ENCODE peak calls at places on chromosome 19, in eight cellular contexts. One of them, this sample, is unnamed.

GRCh38 chr19:34481861-34482379 is 362 bp downstream of the WTIP start:
- DNase-seq in lower leg skin: no peak
- DNase-seq in tibial nerve: no peak
- DNase-seq in astrocyte of the cerebellum: no peak
- DNase-seq in cardiac fibroblast: peak
- DNase-seq in B cell: no peak
- DNase-seq in stomach: no peak
- DNase-seq in CD8-positive, alpha-beta T cell: no peak
- DNase-seq in this sample: no peak

GRCh38 chr19:57099199-57099661 is 20.6 kb upstream of the USP29 start:
- DNase-seq in stomach: peak
- DNase-seq in tibial nerve: no peak
- DNase-seq in CD8-positive, alpha-beta T cell: peak
- DNase-seq in cardiac fibroblast: peak
- DNase-seq in B cell: peak
- DNase-seq in astrocyte of the cerebellum: no peak
- DNase-seq in lower leg skin: no peak
- DNase-seq in this sample: peak

GRCh38 chr19:10086904-10087256 is 763 bp downstream of the SHFL start:
- DNase-seq in CD8-positive, alpha-beta T cell: no peak
- DNase-seq in tibial nerve: no peak
- DNase-seq in stomach: no peak
- DNase-seq in cardiac fibroblast: no peak
- DNase-seq in B cell: no peak
- DNase-seq in lower leg skin: no peak
- DNase-seq in astrocyte of the cerebellum: no peak
- DNase-seq in this sample: no peak

GRCh38 chr19:13610042-13610691 is 103.9 kb upstream of the CACNA1A start:
- DNase-seq in CD8-positive, alpha-beta T cell: no peak
- DNase-seq in astrocyte of the cerebellum: no peak
- DNase-seq in B cell: no peak
- DNase-seq in tibial nerve: no peak
- DNase-seq in cardiac fibroblast: no peak
- DNase-seq in stomach: peak
- DNase-seq in lower leg skin: no peak
- DNase-seq in this sample: no peak

GRCh38 chr19:16026756-16027155 is 49.5 kb upstream of the TPM4 start:
- DNase-seq in astrocyte of the cerebellum: no peak
- DNase-seq in cardiac fibroblast: no peak
- DNase-seq in B cell: peak
- DNase-seq in stomach: no peak
- DNase-seq in tibial nerve: no peak
- DNase-seq in CD8-positive, alpha-beta T cell: no peak
- DNase-seq in lower leg skin: no peak
- DNase-seq in this sample: no peak

GRCh38 chr19:17996826-17997316 is 11.1 kb upstream of the ARRDC2 start:
- DNase-seq in cardiac fibroblast: peak
- DNase-seq in CD8-positive, alpha-beta T cell: peak
- DNase-seq in B cell: peak
- DNase-seq in tibial nerve: peak
- DNase-seq in lower leg skin: peak
- DNase-seq in astrocyte of the cerebellum: no peak
- DNase-seq in stomach: peak
- DNase-seq in this sample: peak

GRCh38 chr19:51664997-51665396 is 18.4 kb upstream of the SIGLEC14 start:
- DNase-seq in cardiac fibroblast: peak
- DNase-seq in stomach: no peak
- DNase-seq in CD8-positive, alpha-beta T cell: no peak
- DNase-seq in astrocyte of the cerebellum: no peak
- DNase-seq in B cell: no peak
- DNase-seq in lower leg skin: no peak
- DNase-seq in tibial nerve: no peak
- DNase-seq in this sample: no peak

GRCh38 chr19:18284710-18285430 is 3.4 kb upstream of the JUND start:
- DNase-seq in astrocyte of the cerebellum: no peak
- DNase-seq in cardiac fibroblast: no peak
- DNase-seq in lower leg skin: no peak
- DNase-seq in stomach: no peak
- DNase-seq in CD8-positive, alpha-beta T cell: no peak
- DNase-seq in B cell: no peak
- DNase-seq in tibial nerve: no peak
- DNase-seq in this sample: no peak

GRCh38 chr19:22919946-22920345 is 83.0 kb downstream of the ZNF728 start:
- DNase-seq in stomach: no peak
- DNase-seq in B cell: no peak
- DNase-seq in CD8-positive, alpha-beta T cell: no peak
- DNase-seq in lower leg skin: no peak
- DNase-seq in cardiac fibroblast: no peak
- DNase-seq in astrocyte of the cerebellum: no peak
- DNase-seq in tibial nerve: no peak
- DNase-seq in this sample: no peak

GRCh38 chr19:45778010-45778671 is 4.1 kb downstream of the DMPK start:
- DNase-seq in astrocyte of the cerebellum: no peak
- DNase-seq in B cell: no peak
- DNase-seq in lower leg skin: no peak
- DNase-seq in CD8-positive, alpha-beta T cell: no peak
- DNase-seq in stomach: no peak
- DNase-seq in cardiac fibroblast: no peak
- DNase-seq in tibial nerve: no peak
- DNase-seq in this sample: no peak

DNA sequence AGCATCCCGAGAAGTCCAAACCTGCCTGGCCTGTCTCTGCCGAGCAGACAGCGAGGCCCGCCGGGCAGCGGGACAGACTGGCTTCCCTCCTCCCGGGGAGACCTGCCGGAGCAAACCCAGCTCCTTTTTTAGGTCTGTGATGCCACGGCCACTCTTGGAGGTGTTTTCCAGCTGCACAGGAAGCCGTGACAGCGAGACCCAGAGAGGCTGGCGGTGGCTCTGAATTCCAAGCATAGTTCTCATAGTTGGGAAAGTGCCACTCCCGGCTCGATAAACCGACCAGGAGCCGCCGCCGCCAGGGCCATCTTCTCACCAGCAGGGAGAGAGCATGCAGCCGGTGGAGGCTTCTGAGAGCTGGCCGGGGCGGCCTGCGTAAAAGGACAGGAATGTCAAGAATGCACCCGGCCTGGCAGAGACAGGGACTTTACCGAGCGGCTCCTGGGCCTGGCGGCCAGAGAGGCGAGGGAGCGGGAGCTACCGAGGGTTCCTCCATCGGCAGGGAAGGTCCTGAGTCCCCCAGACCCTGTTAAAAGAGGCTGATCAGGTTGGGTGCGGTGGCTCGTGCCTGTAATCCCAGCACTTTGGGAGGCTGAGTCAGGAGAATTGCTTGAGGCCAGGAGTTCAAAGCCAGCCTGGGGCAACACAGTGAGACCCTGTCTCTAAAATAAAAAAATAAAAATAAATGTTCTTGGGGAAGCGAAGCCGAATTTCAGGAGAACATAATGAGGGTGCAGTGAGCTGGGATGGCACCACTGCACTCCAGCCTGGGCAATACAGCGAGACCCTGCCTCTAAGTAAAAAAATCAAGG is 64.9 kb downstream of the GADD45B start:
- DNase-seq in B cell: no peak
- DNase-seq in CD8-positive, alpha-beta T cell: no peak
- DNase-seq in astrocyte of the cerebellum: peak
- DNase-seq in tibial nerve: peak
- DNase-seq in stomach: peak
- DNase-seq in lower leg skin: peak
- DNase-seq in cardiac fibroblast: peak
- DNase-seq in this sample: no peak
- TF ChIP-seq CTCF in B cell: no peak
- TF ChIP-seq CTCF in CD8-positive, alpha-beta T cell: no peak
- TF ChIP-seq CTCF in astrocyte of the cerebellum: peak
- TF ChIP-seq CTCF in tibial nerve: peak
- TF ChIP-seq CTCF in stomach: no peak
- TF ChIP-seq CTCF in lower leg skin: no peak
- TF ChIP-seq CTCF in cardiac fibroblast: peak
- TF ChIP-seq CTCF in this sample: no peak

GRCh38 chr19:7869453-7869909 is 4.7 kb downstream of the PRR36 start:
- DNase-seq in stomach: peak
- DNase-seq in tibial nerve: no peak
- DNase-seq in CD8-positive, alpha-beta T cell: peak
- DNase-seq in cardiac fibroblast: peak
- DNase-seq in astrocyte of the cerebellum: no peak
- DNase-seq in B cell: peak
- DNase-seq in lower leg skin: no peak
- DNase-seq in this sample: no peak
- TF ChIP-seq CTCF in stomach: no peak
- TF ChIP-seq CTCF in tibial nerve: peak
- TF ChIP-seq CTCF in CD8-positive, alpha-beta T cell: no peak
- TF ChIP-seq CTCF in cardiac fibroblast: no peak
- TF ChIP-seq CTCF in astrocyte of the cerebellum: no peak
- TF ChIP-seq CTCF in B cell: peak
- TF ChIP-seq CTCF in lower leg skin: no peak
- TF ChIP-seq CTCF in this sample: no peak

GRCh38 chr19:55098716-55099556 is 18.5 kb downstream of the PPP1R12C start:
- DNase-seq in lower leg skin: no peak
- DNase-seq in tibial nerve: no peak
- DNase-seq in B cell: peak
- DNase-seq in CD8-positive, alpha-beta T cell: no peak
- DNase-seq in cardiac fibroblast: no peak
- DNase-seq in stomach: no peak
- DNase-seq in astrocyte of the cerebellum: no peak
- DNase-seq in this sample: no peak
- TF ChIP-seq CTCF in lower leg skin: no peak
- TF ChIP-seq CTCF in tibial nerve: no peak
- TF ChIP-seq CTCF in B cell: no peak
- TF ChIP-seq CTCF in CD8-positive, alpha-beta T cell: no peak
- TF ChIP-seq CTCF in cardiac fibroblast: peak
- TF ChIP-seq CTCF in stomach: no peak
- TF ChIP-seq CTCF in astrocyte of the cerebellum: no peak
- TF ChIP-seq CTCF in this sample: no peak

DNA sequence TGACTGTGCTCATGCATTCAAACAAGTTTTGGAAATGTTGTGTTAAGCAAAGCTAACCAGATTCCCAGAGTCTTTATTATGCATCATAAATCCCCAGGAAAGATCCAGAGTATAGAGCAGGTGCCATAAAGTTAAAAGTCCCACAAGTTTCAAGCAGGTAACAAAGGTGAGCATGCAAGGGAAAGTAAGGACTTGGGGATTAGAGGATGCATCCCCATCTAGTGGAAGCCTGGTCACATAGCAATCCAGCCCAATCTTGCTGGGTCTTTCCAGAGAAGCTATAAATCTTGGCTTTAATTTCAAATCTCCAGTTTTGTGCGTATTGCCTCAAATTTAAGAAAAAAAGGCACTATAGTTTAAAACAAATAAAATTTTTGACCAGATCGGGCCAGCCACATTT is 72.7 kb downstream of the ZNF254 start:
- DNase-seq in astrocyte of the cerebellum: no peak
- DNase-seq in stomach: no peak
- DNase-seq in B cell: no peak
- DNase-seq in lower leg skin: no peak
- DNase-seq in CD8-positive, alpha-beta T cell: no peak
- DNase-seq in cardiac fibroblast: peak
- DNase-seq in tibial nerve: no peak
- DNase-seq in this sample: no peak
- TF ChIP-seq CTCF in astrocyte of the cerebellum: peak
- TF ChIP-seq CTCF in stomach: no peak
- TF ChIP-seq CTCF in B cell: no peak
- TF ChIP-seq CTCF in lower leg skin: no peak
- TF ChIP-seq CTCF in CD8-positive, alpha-beta T cell: no peak
- TF ChIP-seq CTCF in cardiac fibroblast: peak
- TF ChIP-seq CTCF in tibial nerve: no peak
- TF ChIP-seq CTCF in this sample: no peak

GRCh38 chr19:38795549-38795948 is 6.5 kb downstream of the LGALS7B start:
- DNase-seq in B cell: no peak
- DNase-seq in stomach: no peak
- DNase-seq in lower leg skin: no peak
- DNase-seq in CD8-positive, alpha-beta T cell: no peak
- DNase-seq in astrocyte of the cerebellum: no peak
- DNase-seq in tibial nerve: no peak
- DNase-seq in cardiac fibroblast: no peak
- DNase-seq in this sample: no peak

GRCh38 chr19:38793671-38794070 is 4.7 kb downstream of the LGALS7B start:
- DNase-seq in cardiac fibroblast: no peak
- DNase-seq in tibial nerve: no peak
- DNase-seq in stomach: no peak
- DNase-seq in B cell: no peak
- DNase-seq in astrocyte of the cerebellum: no peak
- DNase-seq in CD8-positive, alpha-beta T cell: no peak
- DNase-seq in lower leg skin: no peak
- DNase-seq in this sample: no peak

GRCh38 chr19:38793186-38793585 is 4.2 kb downstream of the LGALS7B start:
- DNase-seq in CD8-positive, alpha-beta T cell: no peak
- DNase-seq in lower leg skin: no peak
- DNase-seq in stomach: no peak
- DNase-seq in B cell: no peak
- DNase-seq in cardiac fibroblast: peak
- DNase-seq in tibial nerve: no peak
- DNase-seq in astrocyte of the cerebellum: no peak
- DNase-seq in this sample: no peak

GRCh38 chr19:38796154-38796553 is 7.2 kb downstream of the LGALS7B start:
- DNase-seq in B cell: no peak
- DNase-seq in cardiac fibroblast: no peak
- DNase-seq in CD8-positive, alpha-beta T cell: no peak
- DNase-seq in astrocyte of the cerebellum: no peak
- DNase-seq in tibial nerve: no peak
- DNase-seq in stomach: no peak
- DNase-seq in lower leg skin: no peak
- DNase-seq in this sample: no peak

GRCh38 chr19:38792250-38793111 is 3.5 kb downstream of the LGALS7B start:
- DNase-seq in cardiac fibroblast: no peak
- DNase-seq in tibial nerve: no peak
- DNase-seq in astrocyte of the cerebellum: no peak
- DNase-seq in CD8-positive, alpha-beta T cell: peak
- DNase-seq in stomach: peak
- DNase-seq in B cell: peak
- DNase-seq in lower leg skin: no peak
- DNase-seq in this sample: no peak
- TF ChIP-seq CTCF in cardiac fibroblast: peak
- TF ChIP-seq CTCF in tibial nerve: peak
- TF ChIP-seq CTCF in astrocyte of the cerebellum: peak
- TF ChIP-seq CTCF in CD8-positive, alpha-beta T cell: no peak
- TF ChIP-seq CTCF in stomach: no peak
- TF ChIP-seq CTCF in B cell: peak
- TF ChIP-seq CTCF in lower leg skin: no peak
- TF ChIP-seq CTCF in this sample: no peak

GRCh38 chr19:33192010-33192409 is 2.1 kb upstream of the LRP3 start:
- DNase-seq in stomach: no peak
- DNase-seq in cardiac fibroblast: no peak
- DNase-seq in lower leg skin: no peak
- DNase-seq in tibial nerve: no peak
- DNase-seq in astrocyte of the cerebellum: no peak
- DNase-seq in CD8-positive, alpha-beta T cell: no peak
- DNase-seq in B cell: no peak
- DNase-seq in this sample: no peak
- TF ChIP-seq CTCF in stomach: no peak
- TF ChIP-seq CTCF in cardiac fibroblast: peak
- TF ChIP-seq CTCF in lower leg skin: no peak
- TF ChIP-seq CTCF in tibial nerve: no peak
- TF ChIP-seq CTCF in astrocyte of the cerebellum: peak
- TF ChIP-seq CTCF in CD8-positive, alpha-beta T cell: no peak
- TF ChIP-seq CTCF in B cell: no peak
- TF ChIP-seq CTCF in this sample: no peak

This sample was measured in omental fat pad.